ENCODE peak calls at places on chromosome 9, in ten cellular contexts. H, R, I, X, A, O, Q, T, D and M are unnamed samples.

GRCh38 chr9:79360387-79361347 is 211.1 kb upstream of the TLE4 start:
- DNase-seq in T (no peak), I (no peak), H (no peak), R (no peak), A (no peak), X (peak), Q (no peak), D (no peak), O (no peak), M (no peak)

GRCh38 chr9:127386981-127387380 is 10.0 kb upstream of the SLC2A8 start:
- DNase-seq in O (no peak), X (no peak), H (no peak), R (no peak), Q (no peak), D (no peak), I (no peak), A (no peak), T (no peak), M (no peak)

GRCh38 chr9:35690447-35691324 is 961 bp upstream of the TPM2 start:
- DNase-seq in X (peak), O (peak), H (no peak), T (no peak), D (peak), R (no peak), Q (peak), I (peak), A (peak), M (peak)

GRCh38 chr9:108621991-108622390 is 233.8 kb downstream of the ACTL7B start:
- DNase-seq in O (no peak), D (no peak), I (no peak), A (no peak), H (no peak), R (no peak), X (no peak), Q (no peak), T (no peak), M (no peak)

GRCh38 chr9:15142903-15143534 is 164.0 kb downstream of the TTC39B start:
- DNase-seq in O (peak), A (no peak), T (peak), X (peak), D (no peak), Q (no peak), R (no peak), H (peak), I (no peak), M (peak)

GRCh38 chr9:74293479-74293878 is 203.7 kb upstream of the RORB start:
- DNase-seq in H (no peak), T (no peak), A (no peak), R (no peak), I (no peak), D (no peak), X (no peak), O (no peak), Q (no peak), M (no peak)

GRCh38 chr9:87883990-87884389 is 1.3 kb downstream of the SPATA31E1 start:
- DNase-seq in Q (no peak), I (no peak), D (no peak), R (no peak), H (no peak), A (no peak), X (no peak), O (no peak), T (no peak), M (no peak)

GRCh38 chr9:88310310-88310980 is 77.8 kb upstream of the SPIN1 start:
- DNase-seq in I (no peak), H (no peak), D (no peak), X (no peak), Q (no peak), R (no peak), O (no peak), A (no peak), T (no peak), M (no peak)

GRCh38 chr9:32486839-32487562 is 39.0 kb downstream of the RIGI start:
- DNase-seq in H (no peak), D (no peak), R (no peak), X (peak), A (no peak), Q (no peak), O (no peak), I (no peak), T (no peak), M (no peak)

GRCh38 chr9:129185991-129186390 is 7.9 kb upstream of the IER5L start:
- DNase-seq in R (no peak), A (no peak), O (no peak), T (no peak), H (no peak), D (no peak), X (no peak), I (no peak), Q (no peak), M (no peak)

GRCh38 chr9:12993432-12993831 is 218.6 kb downstream of the LURAP1L start:
- DNase-seq in A (no peak), D (no peak), H (no peak), O (no peak), I (no peak), Q (no peak), X (no peak), R (no peak), T (no peak), M (no peak)

GRCh38 chr9:126671381-126671831 is 57.7 kb downstream of the LMX1B start:
- DNase-seq in T (no peak), Q (no peak), A (no peak), D (no peak), O (no peak), I (no peak), H (no peak), X (no peak), R (no peak), M (no peak)

GRCh38 chr9:124427281-124427680 is 12.0 kb upstream of the PSMB7 start:
- DNase-seq in R (no peak), H (no peak), X (no peak), A (no peak), T (no peak), D (no peak), O (no peak), I (no peak), Q (no peak), M (no peak)

GRCh38 chr9:2228132-2228531 is 213.0 kb downstream of the SMARCA2 start:
- DNase-seq in D (no peak), A (no peak), O (no peak), H (peak), I (no peak), R (no peak), X (no peak), T (no peak), Q (no peak), M (no peak)

GRCh38 chr9:70472268-70473249 is 58.1 kb upstream of the KLF9 start:
- DNase-seq in I (no peak), H (no peak), X (no peak), A (no peak), Q (no peak), D (no peak), O (no peak), R (no peak), T (no peak), M (no peak)

GRCh38 chr9:15103321-15103720 is 193.1 kb upstream of the FREM1 start:
- DNase-seq in R (no peak), Q (no peak), T (no peak), I (no peak), O (no peak), D (no peak), A (no peak), X (no peak), H (no peak), M (no peak)

GRCh38 chr9:111622626-111623025 is 8.5 kb upstream of the DNAJC25 start:
- DNase-seq in H (no peak), O (peak), A (no peak), Q (no peak), D (no peak), R (no peak), T (no peak), X (peak), I (peak), M (no peak)

GRCh38 chr9:136339173-136339957 is 12.0 kb downstream of the GPSM1 start:
- DNase-seq in R (no peak), I (no peak), A (peak), H (peak), T (no peak), D (no peak), O (no peak), Q (peak), X (peak), M (peak)

GRCh38 chr9:71683598-71684235 is 84.6 kb downstream of the CEMIP2 start:
- DNase-seq in T (no peak), A (no peak), O (no peak), I (no peak), Q (no peak), R (no peak), D (no peak), X (no peak), H (no peak), M (no peak)

GRCh38 chr9:93967020-93967803 is 12.1 kb upstream of the BARX1 start:
- DNase-seq in Q (no peak), A (no peak), R (no peak), H (no peak), O (no peak), T (no peak), I (no peak), X (no peak), D (no peak), M (no peak)

GRCh38 chr9:128733256-128733655 is 9.3 kb upstream of the ZDHHC12 start:
- DNase-seq in R (no peak), O (peak), T (peak), Q (no peak), A (no peak), H (peak), D (no peak), X (peak), I (no peak), M (peak)